ENCODE peak calls at places on chromosomes 11 and 22, in eight cellular contexts. One of them, this sample, is unnamed.

GRCh38 chr22:19844423-19845368 is 10.0 kb downstream of the GNB1L start:
- DNase-seq in CD8-positive, alpha-beta T cell: peak; percentile 37
- DNase-seq in stimulated activated naive B cell treated with anti-CD40 and anti-IgM and Interleukin-4, amounts not matched to agents 10 μg/mL and 1 μg/mL and 100 μg/mL, for 72 hours: no peak
- DNase-seq in body of pancreas: peak; percentile 30
- DNase-seq in NCI-H2171 treated with DMSO at 0.1 percent for 48 hours: no peak
- DNase-seq in SK-N-SH: peak; percentile 80
- DNase-seq in GM23248: peak; percentile 96
- DNase-seq in GM03348: peak; percentile 85
- DNase-seq in this sample: no peak

GRCh38 chr22:35835267-35835997 is 117.8 kb downstream of the APOL5 start:
- DNase-seq in CD8-positive, alpha-beta T cell: no peak
- DNase-seq in stimulated activated naive B cell treated with anti-CD40 and anti-IgM and Interleukin-4, amounts not matched to agents 10 μg/mL and 1 μg/mL and 100 μg/mL, for 72 hours: no peak
- DNase-seq in body of pancreas: no peak
- DNase-seq in NCI-H2171 treated with DMSO at 0.1 percent for 48 hours: peak; percentile 27
- DNase-seq in SK-N-SH: no peak
- DNase-seq in GM23248: peak; percentile 76
- DNase-seq in GM03348: peak; percentile 21
- DNase-seq in this sample: no peak

GRCh38 chr11:116852261-116853125 is 15.1 kb upstream of the APOA1 start:
- DNase-seq in CD8-positive, alpha-beta T cell: no peak
- DNase-seq in stimulated activated naive B cell treated with anti-CD40 and anti-IgM and Interleukin-4, amounts not matched to agents 10 μg/mL and 1 μg/mL and 100 μg/mL, for 72 hours: no peak
- DNase-seq in body of pancreas: no peak
- DNase-seq in NCI-H2171 treated with DMSO at 0.1 percent for 48 hours: no peak
- DNase-seq in SK-N-SH: no peak
- DNase-seq in GM23248: peak; percentile 53
- DNase-seq in GM03348: no peak
- DNase-seq in this sample: no peak

GRCh38 chr11:15989685-15990084 is 366.7 kb downstream of the SOX6 start:
- DNase-seq in CD8-positive, alpha-beta T cell: no peak
- DNase-seq in stimulated activated naive B cell treated with anti-CD40 and anti-IgM and Interleukin-4, amounts not matched to agents 10 μg/mL and 1 μg/mL and 100 μg/mL, for 72 hours: no peak
- DNase-seq in body of pancreas: no peak
- DNase-seq in NCI-H2171 treated with DMSO at 0.1 percent for 48 hours: no peak
- DNase-seq in SK-N-SH: no peak
- DNase-seq in GM23248: no peak
- DNase-seq in GM03348: no peak
- DNase-seq in this sample: no peak

GRCh38 chr11:57597461-57597892 is at the start of gene SERPING1:
- DNase-seq in CD8-positive, alpha-beta T cell: no peak
- DNase-seq in stimulated activated naive B cell treated with anti-CD40 and anti-IgM and Interleukin-4, amounts not matched to agents 10 μg/mL and 1 μg/mL and 100 μg/mL, for 72 hours: no peak
- DNase-seq in body of pancreas: peak; percentile 62
- DNase-seq in NCI-H2171 treated with DMSO at 0.1 percent for 48 hours: no peak
- DNase-seq in SK-N-SH: no peak
- DNase-seq in GM23248: peak; percentile 53
- DNase-seq in GM03348: peak; percentile 78
- DNase-seq in this sample: no peak

GRCh38 chr22:46641829-46642266 is 21.7 kb downstream of the GRAMD4 start:
- DNase-seq in CD8-positive, alpha-beta T cell: no peak
- DNase-seq in stimulated activated naive B cell treated with anti-CD40 and anti-IgM and Interleukin-4, amounts not matched to agents 10 μg/mL and 1 μg/mL and 100 μg/mL, for 72 hours: no peak
- DNase-seq in body of pancreas: no peak
- DNase-seq in NCI-H2171 treated with DMSO at 0.1 percent for 48 hours: no peak
- DNase-seq in SK-N-SH: no peak
- DNase-seq in GM23248: peak; percentile 12
- DNase-seq in GM03348: peak; percentile 44
- DNase-seq in this sample: no peak

GRCh38 chr11:46026616-46027293 is 94.5 kb downstream of the PHF21A start:
- DNase-seq in CD8-positive, alpha-beta T cell: no peak
- DNase-seq in stimulated activated naive B cell treated with anti-CD40 and anti-IgM and Interleukin-4, amounts not matched to agents 10 μg/mL and 1 μg/mL and 100 μg/mL, for 72 hours: no peak
- DNase-seq in body of pancreas: no peak
- DNase-seq in NCI-H2171 treated with DMSO at 0.1 percent for 48 hours: no peak
- DNase-seq in SK-N-SH: no peak
- DNase-seq in GM23248: peak; percentile 68
- DNase-seq in GM03348: peak; percentile 72
- DNase-seq in this sample: no peak

GRCh38 chr22:31919730-31920129 is 24.6 kb upstream of the YWHAH start:
- DNase-seq in CD8-positive, alpha-beta T cell: no peak
- DNase-seq in stimulated activated naive B cell treated with anti-CD40 and anti-IgM and Interleukin-4, amounts not matched to agents 10 μg/mL and 1 μg/mL and 100 μg/mL, for 72 hours: no peak
- DNase-seq in body of pancreas: no peak
- DNase-seq in NCI-H2171 treated with DMSO at 0.1 percent for 48 hours: no peak
- DNase-seq in SK-N-SH: no peak
- DNase-seq in GM23248: no peak
- DNase-seq in GM03348: no peak
- DNase-seq in this sample: no peak

GRCh38 chr22:50209893-50210292 is 9.1 kb downstream of the SELENOO start:
- DNase-seq in CD8-positive, alpha-beta T cell: peak; percentile 72
- DNase-seq in stimulated activated naive B cell treated with anti-CD40 and anti-IgM and Interleukin-4, amounts not matched to agents 10 μg/mL and 1 μg/mL and 100 μg/mL, for 72 hours: no peak
- DNase-seq in body of pancreas: peak; percentile 82
- DNase-seq in NCI-H2171 treated with DMSO at 0.1 percent for 48 hours: peak; percentile 41
- DNase-seq in SK-N-SH: peak; percentile 87
- DNase-seq in GM23248: peak; percentile 75
- DNase-seq in GM03348: peak; percentile 89
- DNase-seq in this sample: peak; percentile 76

GRCh38 chr11:34960277-34960676 is 43.9 kb downstream of the PDHX start:
- DNase-seq in CD8-positive, alpha-beta T cell: no peak
- DNase-seq in stimulated activated naive B cell treated with anti-CD40 and anti-IgM and Interleukin-4, amounts not matched to agents 10 μg/mL and 1 μg/mL and 100 μg/mL, for 72 hours: no peak
- DNase-seq in body of pancreas: peak; percentile 26
- DNase-seq in NCI-H2171 treated with DMSO at 0.1 percent for 48 hours: no peak
- DNase-seq in SK-N-SH: peak; percentile 33
- DNase-seq in GM23248: no peak
- DNase-seq in GM03348: no peak
- DNase-seq in this sample: no peak

GRCh38 chr11:95897731-95898130 is 26.2 kb downstream of the MTMR2 start:
- DNase-seq in CD8-positive, alpha-beta T cell: no peak
- DNase-seq in stimulated activated naive B cell treated with anti-CD40 and anti-IgM and Interleukin-4, amounts not matched to agents 10 μg/mL and 1 μg/mL and 100 μg/mL, for 72 hours: no peak
- DNase-seq in body of pancreas: no peak
- DNase-seq in NCI-H2171 treated with DMSO at 0.1 percent for 48 hours: no peak
- DNase-seq in SK-N-SH: no peak
- DNase-seq in GM23248: peak; percentile 60
- DNase-seq in GM03348: peak; percentile 13
- DNase-seq in this sample: no peak

GRCh38 chr11:35524780-35525179 is 636 bp downstream of the PAMR1 start:
- DNase-seq in CD8-positive, alpha-beta T cell: no peak
- DNase-seq in stimulated activated naive B cell treated with anti-CD40 and anti-IgM and Interleukin-4, amounts not matched to agents 10 μg/mL and 1 μg/mL and 100 μg/mL, for 72 hours: no peak
- DNase-seq in body of pancreas: no peak
- DNase-seq in NCI-H2171 treated with DMSO at 0.1 percent for 48 hours: no peak
- DNase-seq in SK-N-SH: no peak
- DNase-seq in GM23248: peak; percentile 75
- DNase-seq in GM03348: peak; percentile 37
- DNase-seq in this sample: no peak

GRCh38 chr11:6931146-6931713 is 5.0 kb downstream of the ZNF215 start:
- DNase-seq in CD8-positive, alpha-beta T cell: no peak
- DNase-seq in stimulated activated naive B cell treated with anti-CD40 and anti-IgM and Interleukin-4, amounts not matched to agents 10 μg/mL and 1 μg/mL and 100 μg/mL, for 72 hours: no peak
- DNase-seq in body of pancreas: no peak
- DNase-seq in NCI-H2171 treated with DMSO at 0.1 percent for 48 hours: no peak
- DNase-seq in SK-N-SH: no peak
- DNase-seq in GM23248: peak; percentile 31
- DNase-seq in GM03348: no peak
- DNase-seq in this sample: no peak

GRCh38 chr11:43268161-43268560 is 43.6 kb upstream of the API5 start:
- DNase-seq in CD8-positive, alpha-beta T cell: no peak
- DNase-seq in stimulated activated naive B cell treated with anti-CD40 and anti-IgM and Interleukin-4, amounts not matched to agents 10 μg/mL and 1 μg/mL and 100 μg/mL, for 72 hours: no peak
- DNase-seq in body of pancreas: peak; percentile 72
- DNase-seq in NCI-H2171 treated with DMSO at 0.1 percent for 48 hours: peak; percentile 73
- DNase-seq in SK-N-SH: no peak
- DNase-seq in GM23248: no peak
- DNase-seq in GM03348: no peak
- DNase-seq in this sample: no peak

GRCh38 chr22:25085930-25086901 is 113.4 kb upstream of the CRYBB3 start:
- DNase-seq in CD8-positive, alpha-beta T cell: no peak
- DNase-seq in stimulated activated naive B cell treated with anti-CD40 and anti-IgM and Interleukin-4, amounts not matched to agents 10 μg/mL and 1 μg/mL and 100 μg/mL, for 72 hours: peak; percentile 48
- DNase-seq in body of pancreas: peak; percentile 18
- DNase-seq in NCI-H2171 treated with DMSO at 0.1 percent for 48 hours: peak; percentile 29
- DNase-seq in SK-N-SH: no peak
- DNase-seq in GM23248: no peak
- DNase-seq in GM03348: no peak
- DNase-seq in this sample: no peak

GRCh38 chr11:44464741-44465140 is 100.7 kb upstream of the CD82 start:
- DNase-seq in CD8-positive, alpha-beta T cell: no peak
- DNase-seq in stimulated activated naive B cell treated with anti-CD40 and anti-IgM and Interleukin-4, amounts not matched to agents 10 μg/mL and 1 μg/mL and 100 μg/mL, for 72 hours: no peak
- DNase-seq in body of pancreas: no peak
- DNase-seq in NCI-H2171 treated with DMSO at 0.1 percent for 48 hours: no peak
- DNase-seq in SK-N-SH: no peak
- DNase-seq in GM23248: no peak
- DNase-seq in GM03348: no peak
- DNase-seq in this sample: no peak

GRCh38 chr11:85086511-85087284 is 540.4 kb downstream of the DLG2 start:
- DNase-seq in CD8-positive, alpha-beta T cell: no peak
- DNase-seq in stimulated activated naive B cell treated with anti-CD40 and anti-IgM and Interleukin-4, amounts not matched to agents 10 μg/mL and 1 μg/mL and 100 μg/mL, for 72 hours: no peak
- DNase-seq in body of pancreas: no peak
- DNase-seq in NCI-H2171 treated with DMSO at 0.1 percent for 48 hours: no peak
- DNase-seq in SK-N-SH: no peak
- DNase-seq in GM23248: peak; percentile 62
- DNase-seq in GM03348: peak; percentile 10
- DNase-seq in this sample: no peak

GRCh38 chr22:42991010-42991651 is 23.8 kb downstream of the PACSIN2 start:
- DNase-seq in CD8-positive, alpha-beta T cell: no peak
- DNase-seq in stimulated activated naive B cell treated with anti-CD40 and anti-IgM and Interleukin-4, amounts not matched to agents 10 μg/mL and 1 μg/mL and 100 μg/mL, for 72 hours: no peak
- DNase-seq in body of pancreas: peak; percentile 77
- DNase-seq in NCI-H2171 treated with DMSO at 0.1 percent for 48 hours: no peak
- DNase-seq in SK-N-SH: no peak
- DNase-seq in GM23248: peak; percentile 92
- DNase-seq in GM03348: peak; percentile 59
- DNase-seq in this sample: no peak

GRCh38 chr22:29102300-29102699 is 29.5 kb downstream of the KREMEN1 start:
- DNase-seq in CD8-positive, alpha-beta T cell: no peak
- DNase-seq in stimulated activated naive B cell treated with anti-CD40 and anti-IgM and Interleukin-4, amounts not matched to agents 10 μg/mL and 1 μg/mL and 100 μg/mL, for 72 hours: no peak
- DNase-seq in body of pancreas: no peak
- DNase-seq in NCI-H2171 treated with DMSO at 0.1 percent for 48 hours: peak; percentile 70
- DNase-seq in SK-N-SH: no peak
- DNase-seq in GM23248: no peak
- DNase-seq in GM03348: no peak
- DNase-seq in this sample: no peak

GRCh38 chr22:38230108-38230825 is 28.5 kb downstream of the MAFF start:
- DNase-seq in CD8-positive, alpha-beta T cell: peak; percentile 39
- DNase-seq in stimulated activated naive B cell treated with anti-CD40 and anti-IgM and Interleukin-4, amounts not matched to agents 10 μg/mL and 1 μg/mL and 100 μg/mL, for 72 hours: no peak
- DNase-seq in body of pancreas: peak; percentile 61
- DNase-seq in NCI-H2171 treated with DMSO at 0.1 percent for 48 hours: no peak
- DNase-seq in SK-N-SH: no peak
- DNase-seq in GM23248: peak; percentile 74
- DNase-seq in GM03348: no peak
- DNase-seq in this sample: no peak

GRCh38 chr11:104028476-104028875 is 8.0 kb upstream of the DDI1 start:
- DNase-seq in CD8-positive, alpha-beta T cell: no peak
- DNase-seq in stimulated activated naive B cell treated with anti-CD40 and anti-IgM and Interleukin-4, amounts not matched to agents 10 μg/mL and 1 μg/mL and 100 μg/mL, for 72 hours: no peak
- DNase-seq in body of pancreas: no peak
- DNase-seq in NCI-H2171 treated with DMSO at 0.1 percent for 48 hours: no peak
- DNase-seq in SK-N-SH: no peak
- DNase-seq in GM23248: no peak
- DNase-seq in GM03348: peak; percentile 7
- DNase-seq in this sample: no peak

GRCh38 chr22:29163808-29164207 is 41.9 kb upstream of the EMID1 start:
- DNase-seq in CD8-positive, alpha-beta T cell: no peak
- DNase-seq in stimulated activated naive B cell treated with anti-CD40 and anti-IgM and Interleukin-4, amounts not matched to agents 10 μg/mL and 1 μg/mL and 100 μg/mL, for 72 hours: no peak
- DNase-seq in body of pancreas: no peak
- DNase-seq in NCI-H2171 treated with DMSO at 0.1 percent for 48 hours: no peak
- DNase-seq in SK-N-SH: no peak
- DNase-seq in GM23248: no peak
- DNase-seq in GM03348: no peak
- DNase-seq in this sample: no peak

GRCh38 chr22:37623075-37624016 is 14.7 kb downstream of the GGA1 start:
- DNase-seq in CD8-positive, alpha-beta T cell: peak; percentile 79
- DNase-seq in stimulated activated naive B cell treated with anti-CD40 and anti-IgM and Interleukin-4, amounts not matched to agents 10 μg/mL and 1 μg/mL and 100 μg/mL, for 72 hours: peak; percentile 65
- DNase-seq in body of pancreas: peak; percentile 69
- DNase-seq in NCI-H2171 treated with DMSO at 0.1 percent for 48 hours: peak; percentile 54
- DNase-seq in SK-N-SH: peak; percentile 94
- DNase-seq in GM23248: peak; percentile 65
- DNase-seq in GM03348: peak; percentile 86
- DNase-seq in this sample: peak; percentile 80

GRCh38 chr11:86644291-86644690 is 28.1 kb downstream of the ME3 start:
- DNase-seq in CD8-positive, alpha-beta T cell: no peak
- DNase-seq in stimulated activated naive B cell treated with anti-CD40 and anti-IgM and Interleukin-4, amounts not matched to agents 10 μg/mL and 1 μg/mL and 100 μg/mL, for 72 hours: no peak
- DNase-seq in body of pancreas: no peak
- DNase-seq in NCI-H2171 treated with DMSO at 0.1 percent for 48 hours: no peak
- DNase-seq in SK-N-SH: no peak
- DNase-seq in GM23248: peak; percentile 74
- DNase-seq in GM03348: peak; percentile 60
- DNase-seq in this sample: no peak

GRCh38 chr11:9688716-9689511 is 25.0 kb downstream of the SWAP70 start:
- DNase-seq in CD8-positive, alpha-beta T cell: no peak
- DNase-seq in stimulated activated naive B cell treated with anti-CD40 and anti-IgM and Interleukin-4, amounts not matched to agents 10 μg/mL and 1 μg/mL and 100 μg/mL, for 72 hours: peak; percentile 59
- DNase-seq in body of pancreas: no peak
- DNase-seq in NCI-H2171 treated with DMSO at 0.1 percent for 48 hours: no peak
- DNase-seq in SK-N-SH: peak; percentile 55
- DNase-seq in GM23248: peak; percentile 88
- DNase-seq in GM03348: peak; percentile 52
- DNase-seq in this sample: peak; percentile 29

This sample was measured in germinal center.